ENCODE peak calls at places on chromosomes 16 and 17, in four cellular contexts. J is A549, G is GM12878, L is K562. I is an unnamed sample.
A peak's percentile ranks its signal among the peaks of the same experiment; 100 is the strongest.

GRCh38 chr17:57143341-57143740 is 58.3 kb downstream of the AKAP1 start:
- DNase-seq in G (no peak), J (no peak), L (no peak), I (no peak)

GRCh38 chr17:20896153-20896649 is 146.6 kb downstream of the USP22 start:
- DNase-seq in J (peak; percentile 13), G (no peak), L (no peak), I (peak; percentile 35)

GRCh38 chr17:16593356-16594102 is 24.5 kb upstream of the ZNF287 start:
- DNase-seq in L (no peak), G (no peak), J (no peak), I (no peak)

GRCh38 chr16:16045311-16045710 is 95.9 kb downstream of the ABCC1 start:
- DNase-seq in J (no peak), G (no peak), L (no peak), I (no peak)

GRCh38 chr17:50322271-50322670 is 23.7 kb upstream of the XYLT2 start:
- DNase-seq in G (no peak), L (no peak), J (no peak), I (no peak)

GRCh38 chr16:55421225-55421624 is 57.8 kb upstream of the MMP2 start:
- DNase-seq in L (no peak), J (no peak), G (no peak), I (no peak)

GRCh38 chr16:12899529-12900168 is 1.7 kb upstream of the SHISA9 start:
- DNase-seq in L (no peak), J (no peak), G (no peak), I (no peak)

GRCh38 chr17:42016411-42016831 is 818 bp downstream of the DNAJC7 start:
- DNase-seq in J (no peak), G (no peak), L (no peak), I (peak; percentile 37)

GRCh38 chr17:38535886-38536285 is 69.9 kb downstream of the SRCIN1 start:
- DNase-seq in J (no peak), G (no peak), L (no peak), I (no peak)

GRCh38 chr16:27232061-27232841 is 28.9 kb downstream of the KDM8 start:
- DNase-seq in J (no peak), G (peak; percentile 66), L (no peak), I (no peak)

GRCh38 chr17:48546924-48547838 is 2.3 kb upstream of the HOXB2 start:
- DNase-seq in L (peak; percentile 91), G (no peak), J (no peak), I (peak; percentile 61)

GRCh38 chr16:66427871-66428681 is 981 bp downstream of the BEAN1 start:
- DNase-seq in G (no peak), L (no peak), J (no peak), I (no peak)

GRCh38 chr17:78272181-78272913 is 40.9 kb downstream of the TMEM235 start:
- DNase-seq in L (peak; percentile 76), G (no peak), J (peak; percentile 81), I (no peak)

GRCh38 chr17:35778641-35779196 is 16.7 kb downstream of the MMP28 start:
- DNase-seq in L (no peak), J (no peak), G (no peak), I (no peak)

GRCh38 chr16:52597772-52598483 is 51.0 kb upstream of the TOX3 start:
- DNase-seq in L (no peak), J (no peak), G (no peak), I (no peak)

GRCh38 chr17:48542114-48542955 is 2.6 kb downstream of the HOXB2 start:
- DNase-seq in J (no peak), L (no peak), G (no peak), I (peak; percentile 66)

GRCh38 chr16:88005148-88005547 is 53.9 kb downstream of the BANP start:
- DNase-seq in L (no peak), J (no peak), G (no peak), I (no peak)

GRCh38 chr16:69787883-69788282 is 25.8 kb downstream of the WWP2 start:
- DNase-seq in J (no peak), L (no peak), G (no peak), I (no peak)

GRCh38 chr16:5604770-5605169 is 507.2 kb upstream of the EEF2KMT start:
- DNase-seq in J (peak; percentile 53), G (no peak), L (peak; percentile 36), I (no peak)

GRCh38 chr17:16106161-16106891 is 106.7 kb downstream of the TTC19 start:
- DNase-seq in J (no peak), L (peak; percentile 10), G (no peak), I (peak; percentile 77)

GRCh38 chr17:77790143-77790829 is 168.2 kb upstream of the TNRC6C start:
- DNase-seq in J (no peak), L (no peak), G (no peak), I (no peak)

GRCh38 chr17:77465358-77466041 is 324.7 kb downstream of the SEC14L1 start:
- DNase-seq in J (no peak), L (no peak), G (peak; percentile 86), I (peak; percentile 55)

GRCh38 chr17:44326867-44327444 is 2.3 kb upstream of the SLC25A39 start:
- DNase-seq in J (peak; percentile 99), G (peak; percentile 79), L (peak; percentile 93), I (peak; percentile 96)
- H3K4me3 ChIP-seq in J (peak overlapping the region; percentile 98), G (peak overlapping the region; percentile 60), L (no peak overlapping the region), I (no peak overlapping the region)

GRCh38 chr17:82005701-82006348 is 16.9 kb downstream of the CENPX start:
- DNase-seq in L (no peak), G (no peak), J (no peak), I (no peak)

GRCh38 chr17:82003411-82004381 is 19.0 kb downstream of the CENPX start:
- DNase-seq in G (no peak), J (peak; percentile 90), L (no peak), I (peak; percentile 93)

GRCh38 chr17:82007228-82007494 is 15.5 kb downstream of the CENPX start:
- DNase-seq in G (no peak), J (no peak), L (no peak), I (no peak)

GRCh38 chr17:82006468-82007227 is 16.0 kb downstream of the CENPX start:
- DNase-seq in L (no peak), J (no peak), G (no peak), I (no peak)

DNA sequence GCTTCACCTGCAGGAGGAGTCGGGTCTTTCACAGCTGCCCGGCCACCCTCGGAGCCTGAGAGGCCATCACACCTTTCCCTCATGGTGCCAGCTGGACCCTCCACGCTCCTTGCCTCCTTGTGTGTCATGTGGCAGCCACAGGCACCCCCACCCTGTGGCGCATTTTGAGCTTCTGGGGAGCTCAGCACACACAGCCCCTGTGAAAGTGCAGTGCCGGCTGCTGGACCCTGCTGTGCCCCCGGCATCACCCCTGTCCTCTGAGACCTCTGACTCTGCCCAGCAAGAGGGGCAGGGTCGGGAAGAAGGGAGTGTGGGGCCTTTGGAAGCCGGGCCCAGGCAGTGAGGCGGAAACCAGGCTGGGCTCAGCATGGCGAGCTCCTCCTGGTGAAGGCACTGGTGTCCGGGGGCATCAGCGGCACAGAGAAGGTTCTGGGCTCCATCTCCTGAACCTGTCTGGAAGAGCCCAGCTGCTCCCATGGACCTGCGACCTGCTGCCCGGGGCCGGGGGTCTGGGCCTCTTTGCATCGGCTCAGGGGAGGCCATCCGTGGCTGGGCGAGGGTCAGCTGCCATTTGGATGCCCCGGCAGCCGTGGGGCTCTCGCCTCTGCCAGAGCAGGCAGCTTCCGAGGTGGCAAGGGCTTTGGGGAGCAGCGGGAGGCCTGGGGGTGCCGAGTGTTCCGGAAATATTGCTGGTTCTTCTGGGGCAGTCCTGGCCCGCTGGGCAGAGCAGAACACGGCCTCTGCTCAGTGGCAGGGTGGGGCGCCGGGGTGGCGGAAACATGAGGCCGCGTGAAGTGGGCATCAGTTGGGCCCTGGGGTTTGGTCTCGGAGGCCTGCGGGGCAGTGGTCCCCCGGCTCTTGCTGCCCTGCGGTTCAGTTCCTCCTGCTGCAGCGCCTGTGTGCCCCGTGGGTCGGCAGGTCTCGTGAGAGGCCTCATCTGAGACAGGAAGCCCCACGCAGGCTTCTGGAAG is 17.9 kb downstream of the CENPX start:
- DNase-seq in J (no peak), L (no peak), G (no peak), I (no peak)
- TF ChIP-seq MYC in J (no peak), L (no peak), G (no peak), I (no peak)

DNA sequence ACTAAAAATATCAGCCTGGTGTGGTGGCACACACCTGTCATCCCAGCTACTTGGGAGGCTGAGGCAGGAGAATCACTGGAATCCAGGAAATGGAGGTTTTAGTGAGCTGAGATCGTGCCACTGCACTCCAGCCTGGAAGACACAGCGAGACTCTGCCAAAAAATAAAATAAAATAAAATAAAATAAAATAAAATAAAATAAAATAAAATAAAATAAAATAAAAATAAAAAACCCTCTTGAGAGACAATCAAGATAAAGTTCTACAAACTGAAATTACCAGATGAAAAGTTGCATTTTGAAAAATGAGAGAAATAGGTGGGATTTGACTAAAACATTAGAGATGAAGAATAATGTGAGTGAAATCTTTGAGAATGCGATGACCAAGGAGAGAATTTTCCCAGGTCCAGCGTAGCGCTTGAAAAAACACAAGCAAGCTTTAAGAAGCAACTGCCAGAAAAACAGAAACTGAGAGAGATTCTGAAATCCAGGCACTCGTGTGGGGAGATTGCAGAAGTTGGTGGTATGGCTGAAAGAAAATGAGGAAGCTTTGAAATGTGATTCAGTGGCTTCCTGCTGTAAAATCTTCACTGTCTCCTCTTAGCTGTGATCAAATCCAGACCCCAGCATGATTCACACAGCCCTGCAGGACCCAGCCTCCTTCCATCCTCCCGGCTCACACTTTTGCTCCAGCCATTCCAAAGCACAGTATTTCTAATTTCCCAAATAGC is 8.1 kb upstream of the CD300E start:
- DNase-seq in J (no peak), G (peak; percentile 45), L (no peak), I (no peak)
- H3K4me2 ChIP-seq in J (peak overlapping the region; percentile 55), G (peak overlapping the region; percentile 61), L (no peak overlapping the region), I (no peak overlapping the region)

GRCh38 chr17:6555331-6556120 is 829 bp downstream of the PITPNM3 start:
- DNase-seq in J (no peak), G (no peak), L (no peak), I (peak; percentile 38)

GRCh38 chr17:6556121-6557039 is at the start of gene PITPNM3:
- DNase-seq in G (no peak), L (peak; percentile 30), J (no peak), I (no peak)

GRCh38 chr17:6557040-6557438 is 684 bp upstream of the PITPNM3 start:
- DNase-seq in J (no peak), G (no peak), L (no peak), I (no peak)

GRCh38 chr17:6554336-6554735 is 2.0 kb downstream of the PITPNM3 start:
- DNase-seq in L (no peak), J (no peak), G (no peak), I (no peak)

GRCh38 chr17:6554871-6555330 is 1.5 kb downstream of the PITPNM3 start:
- DNase-seq in J (no peak), L (no peak), G (no peak), I (no peak)
- H3K4me3 ChIP-seq in J (peak overlapping the region; percentile 82), L (no peak overlapping the region), G (no peak overlapping the region), I (no peak overlapping the region)

GRCh38 chr16:60674241-60674640 is 1362.0 kb downstream of the CDH8 start:
- DNase-seq in G (no peak), L (no peak), J (no peak), I (no peak)
- TF ChIP-seq MYC in G (no peak), L (no peak), J (no peak), I (no peak)

GRCh38 chr16:75231570-75231969 is 12.8 kb downstream of the CTRB1 start:
- DNase-seq in L (no peak), J (no peak), G (no peak), I (no peak)

GRCh38 chr16:75234856-75235696 is 16.3 kb downstream of the CTRB1 start:
- DNase-seq in G (no peak), J (no peak), L (no peak), I (no peak)

GRCh38 chr16:75235721-75236193 is 15.7 kb downstream of the BCAR1 start:
- DNase-seq in L (no peak), G (no peak), J (no peak), I (no peak)

GRCh38 chr16:75236232-75236631 is 15.2 kb downstream of the BCAR1 start:
- DNase-seq in L (no peak), G (no peak), J (no peak), I (no peak)

GRCh38 chr16:75233611-75233938 is 14.8 kb downstream of the CTRB1 start:
- DNase-seq in J (no peak), G (no peak), L (no peak), I (no peak)
- H3K4me2 ChIP-seq in J (no peak overlapping the region), G (no peak overlapping the region), L (no peak overlapping the region), I (no peak overlapping the region)

I was measured in endothelial cell of umbilical vein.